ENCODE peak calls at places on chromosome 14, in ten cellular contexts. W is fibroblast of mammary gland, O is Peyer's patch, E is PC-3, N is GM12865, G is cardiac fibroblast, P is heart left ventricle, H is stomach, Z is lower lobe of right lung, F is NB4. C is an unnamed sample.

GRCh38 chr14:41295734-41296133 is 310.9 kb upstream of the LRFN5 start:
- DNase-seq in W (no peak), O (no peak), E (no peak), N (no peak), G (no peak), P (no peak), H (no peak), Z (no peak), F (no peak), C (no peak)

GRCh38 chr14:20343855-20344205 is 395 bp downstream of the PARP2 start:
- DNase-seq in W (peak; percentile 54), O (no peak), E (peak; percentile 32), N (no peak), G (peak; percentile 26), P (no peak), H (no peak), Z (no peak), F (no peak), C (no peak)

GRCh38 chr14:99572173-99572999 is 31.6 kb downstream of the CCDC85C start:
- DNase-seq in W (no peak), O (peak; percentile 74), E (no peak), N (no peak), G (no peak), P (no peak), H (no peak), Z (no peak), F (no peak), C (no peak)

GRCh38 chr14:21072102-21072501 is 2.0 kb downstream of the ARHGEF40 start:
- DNase-seq in W (peak; percentile 96), O (no peak), E (no peak), N (no peak), G (peak; percentile 83), P (peak; percentile 58), H (no peak), Z (no peak), F (peak; percentile 95), C (no peak)

GRCh38 chr14:52244328-52244727 is 23.2 kb upstream of the PTGDR start:
- DNase-seq in W (no peak), O (no peak), E (no peak), N (peak; percentile 66), G (no peak), P (no peak), H (no peak), Z (no peak), F (no peak), C (no peak)

GRCh38 chr14:37594916-37595808 is at the start of the genes FOXA1 and TTC6:
- DNase-seq in W (peak; percentile 7), O (peak; percentile 84), E (peak; percentile 91), N (no peak), G (peak; percentile 11), P (no peak), H (peak; percentile 83), Z (peak; percentile 79), F (peak; percentile 4), C (no peak)

GRCh38 chr14:33505963-33506329 is 444.9 kb downstream of the EGLN3 start:
- DNase-seq in W (no peak), O (no peak), E (peak; percentile 80), N (no peak), G (no peak), P (no peak), H (no peak), Z (no peak), F (no peak), C (no peak)

GRCh38 chr14:103707329-103708263 is 7.7 kb downstream of the XRCC3 start:
- DNase-seq in W (no peak), O (no peak), E (no peak), N (no peak), G (no peak), P (no peak), H (no peak), Z (no peak), F (no peak), C (no peak)

GRCh38 chr14:59677771-59678211 is 101.2 kb upstream of the CCDC175 start:
- DNase-seq in W (no peak), O (no peak), E (no peak), N (no peak), G (no peak), P (no peak), H (no peak), Z (no peak), F (no peak), C (no peak)

GRCh38 chr14:22305563-22306127 is 283.4 kb downstream of the DAD1 start:
- DNase-seq in W (no peak), O (no peak), E (no peak), N (peak; percentile 25), G (no peak), P (no peak), H (no peak), Z (no peak), F (peak; percentile 26), C (peak; percentile 15)

GRCh38 chr14:94395900-94396574 is 7.6 kb upstream of the SERPINA1 start:
- DNase-seq in W (no peak), O (no peak), E (no peak), N (no peak), G (no peak), P (no peak), H (peak; percentile 62), Z (no peak), F (no peak), C (no peak)

GRCh38 chr14:34301107-34301734 is 160.8 kb downstream of the SPTSSA start:
- DNase-seq in W (peak; percentile 65), O (no peak), E (peak; percentile 78), N (peak; percentile 38), G (peak; percentile 28), P (no peak), H (no peak), Z (no peak), F (peak; percentile 53), C (peak; percentile 35)

DNA sequence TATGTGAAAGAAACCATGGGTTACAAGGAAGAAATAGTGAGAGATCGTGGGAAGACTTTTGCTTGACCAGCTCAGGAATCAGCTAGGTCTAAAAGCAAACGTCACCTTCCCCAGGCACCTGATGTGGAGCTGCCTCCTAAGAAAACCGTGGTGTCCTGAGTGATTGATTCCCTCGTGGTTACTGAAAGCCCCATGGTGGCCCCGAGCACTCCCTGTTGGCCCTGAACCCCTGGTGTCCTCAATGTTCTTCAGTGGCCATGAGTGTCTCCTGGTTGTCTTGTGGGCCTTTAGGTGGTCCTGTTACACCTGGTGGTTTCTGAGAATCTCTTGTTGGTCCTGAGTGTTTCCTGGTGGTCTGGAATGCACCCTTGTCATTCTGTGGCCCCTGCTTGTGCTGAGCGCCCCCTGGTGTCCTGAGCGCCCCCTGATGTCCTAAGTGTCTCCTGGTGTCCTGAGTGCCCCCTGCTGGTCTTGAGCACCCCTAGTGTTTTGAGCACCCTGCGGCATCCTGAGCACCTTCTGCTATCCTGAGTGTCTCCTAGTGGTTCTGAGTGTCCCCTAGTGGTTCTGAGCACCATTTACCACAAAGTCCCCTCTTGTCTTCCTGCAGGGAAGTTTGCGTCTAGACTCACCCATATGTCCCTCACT is 518.7 kb downstream of the TMEM121 start:
- DNase-seq in W (peak; percentile 29), O (peak; percentile 56), E (no peak), N (peak; percentile 87), G (no peak), P (no peak), H (peak; percentile 60), Z (peak; percentile 76), F (peak; percentile 88), C (peak; percentile 51)
- TF ChIP-seq CTCF in W (peak; percentile 44), O (no peak), E (peak; percentile 55), N (peak; percentile 97), G (peak; percentile 14), P (no peak), H (no peak), Z (peak; percentile 49), F (peak; percentile 99), C (peak; percentile 96)

DNA sequence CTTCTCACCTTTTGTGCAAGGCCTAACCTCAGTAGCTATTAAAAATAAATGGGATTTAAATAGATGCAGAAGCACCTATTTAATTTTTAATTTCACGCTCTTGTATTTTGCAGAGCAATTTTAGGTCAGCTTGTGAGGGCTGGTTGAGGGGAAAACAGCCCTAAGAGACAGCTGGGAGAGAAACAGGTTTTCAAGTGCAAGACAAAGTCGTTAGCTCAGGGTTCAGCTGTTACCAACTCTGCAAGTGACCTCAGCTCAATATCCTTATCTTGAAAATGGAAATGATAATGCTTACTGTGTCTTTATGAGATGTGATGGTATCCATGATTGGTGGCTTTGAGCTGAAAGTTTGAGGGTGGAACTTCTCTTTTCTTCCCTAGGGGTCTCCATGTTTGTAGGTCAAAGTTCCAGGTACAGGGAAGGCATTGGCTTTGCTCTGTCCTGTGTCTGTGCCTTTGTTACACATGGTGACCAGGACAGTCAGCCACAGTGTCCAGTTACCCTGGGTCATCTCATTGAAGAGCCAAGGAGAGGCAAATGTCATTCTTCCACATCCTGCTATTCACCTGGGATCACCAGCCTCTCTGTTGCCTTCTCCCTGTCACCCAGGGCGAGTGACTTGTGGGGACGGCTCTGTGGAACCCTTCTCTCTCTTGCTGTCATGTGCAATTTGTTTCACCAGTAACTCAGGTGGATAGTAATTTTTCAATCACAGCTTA is 100.3 kb downstream of the SAMD4A start:
- DNase-seq in W (no peak), O (no peak), E (no peak), N (no peak), G (no peak), P (no peak), H (no peak), Z (no peak), F (no peak), C (no peak)
- TF ChIP-seq CTCF in W (no peak), O (no peak), E (no peak), N (no peak), G (no peak), P (no peak), H (no peak), Z (no peak), F (no peak), C (no peak)

GRCh38 chr14:91374897-91375747 is 42.5 kb downstream of the CCDC88C start:
- DNase-seq in W (no peak), O (no peak), E (no peak), N (no peak), G (no peak), P (no peak), H (peak; percentile 76), Z (no peak), F (no peak), C (no peak)

GRCh38 chr14:91377700-91378652 is 39.6 kb downstream of the CCDC88C start:
- DNase-seq in W (no peak), O (peak; percentile 71), E (peak; percentile 3), N (peak; percentile 54), G (no peak), P (no peak), H (no peak), Z (no peak), F (peak; percentile 49), C (no peak)

GRCh38 chr14:91374287-91374880 is 43.2 kb downstream of the CCDC88C start:
- DNase-seq in W (no peak), O (no peak), E (no peak), N (no peak), G (no peak), P (no peak), H (no peak), Z (no peak), F (no peak), C (no peak)

GRCh38 chr14:91376547-91377477 is 40.8 kb downstream of the CCDC88C start:
- DNase-seq in W (no peak), O (no peak), E (no peak), N (peak; percentile 57), G (no peak), P (no peak), H (no peak), Z (no peak), F (no peak), C (no peak)

GRCh38 chr14:91375748-91376452 is 41.7 kb downstream of the CCDC88C start:
- DNase-seq in W (no peak), O (no peak), E (no peak), N (no peak), G (no peak), P (no peak), H (no peak), Z (no peak), F (no peak), C (no peak)
- TF ChIP-seq CTCF in W (no peak), O (no peak), E (no peak), N (peak; percentile 18), G (no peak), P (no peak), H (no peak), Z (no peak), F (no peak), C (no peak)

GRCh38 chr14:54493293-54493692 is 4.5 kb upstream of the GMFB start:
- DNase-seq in W (no peak), O (no peak), E (no peak), N (no peak), G (no peak), P (no peak), H (no peak), Z (no peak), F (peak; percentile 25), C (no peak)
- TF ChIP-seq CTCF in W (no peak), O (no peak), E (peak; percentile 36), N (no peak), G (no peak), P (no peak), H (no peak), Z (no peak), F (no peak), C (no peak)

C was measured in GM20000.